ENCODE peak calls at places on chromosomes 16 and 17, in four cellular contexts. C is K562, Q is SK-N-SH, I is HepG2. U is an unnamed sample.

GRCh38 chr16:88810166-88810867 is 1.4 kb downstream of the APRT start:
- DNase-seq in I (no peak), C (peak; percentile 75), Q (no peak), U (no peak)

GRCh38 chr17:50475362-50475761 is 3.3 kb upstream of the RSAD1 start:
- DNase-seq in I (no peak), C (no peak), Q (no peak), U (no peak)

GRCh38 chr17:7285679-7286078 is 4.2 kb downstream of the SLC2A4 start:
- DNase-seq in Q (no peak), C (no peak), I (no peak), U (no peak)

GRCh38 chr17:71790791-71791190 is 330.0 kb upstream of the SOX9 start:
- DNase-seq in I (no peak), Q (no peak), C (no peak), U (no peak)

GRCh38 chr16:56262148-56262878 is 71.0 kb downstream of the GNAO1 start:
- DNase-seq in Q (no peak), C (peak; percentile 87), I (no peak), U (no peak)

GRCh38 chr16:2856686-2857450 is 1.1 kb downstream of the PRSS22 start:
- DNase-seq in Q (no peak), C (no peak), I (no peak), U (no peak)

GRCh38 chr17:1036171-1036844 is 39.4 kb downstream of the TIMM22 start:
- DNase-seq in I (no peak), C (no peak), Q (no peak), U (no peak)

GRCh38 chr17:1714488-1714979 is 4.4 kb upstream of the TLCD2 start:
- DNase-seq in C (peak; percentile 94), I (peak; percentile 97), Q (peak; percentile 63), U (no peak)

GRCh38 chr17:5509482-5509881 is 23.1 kb downstream of the MIS12 start:
- DNase-seq in C (no peak), I (no peak), Q (no peak), U (no peak)

GRCh38 chr17:18248300-18248731 is 10.2 kb downstream of the FLII start:
- DNase-seq in C (peak; percentile 79), I (peak; percentile 56), Q (peak; percentile 90), U (no peak)

GRCh38 chr17:39213852-39214251 is 11.9 kb downstream of the STAC2 start:
- DNase-seq in I (no peak), C (no peak), Q (no peak), U (no peak)

GRCh38 chr17:52827526-52827925 is 669.0 kb upstream of the CA10 start:
- DNase-seq in Q (no peak), I (peak; percentile 70), C (no peak), U (no peak)

GRCh38 chr17:57363580-57363979 is 107.3 kb downstream of the MSI2 start:
- DNase-seq in I (no peak), C (no peak), Q (no peak), U (no peak)

GRCh38 chr17:34135841-34136240 is 119.2 kb upstream of the CCL2 start:
- DNase-seq in Q (no peak), C (no peak), I (no peak), U (no peak)

GRCh38 chr16:5639531-5639930 is 541.9 kb upstream of the EEF2KMT start:
- DNase-seq in Q (no peak), C (no peak), I (no peak), U (no peak)

GRCh38 chr17:45575126-45575885 is 84.8 kb upstream of the PLEKHM1 start:
- DNase-seq in I (no peak), Q (no peak), C (no peak), U (peak; percentile 73)

GRCh38 chr17:1720856-1721386 is 3.6 kb upstream of the WDR81 start:
- DNase-seq in Q (no peak), C (peak; percentile 69), I (peak; percentile 51), U (no peak)

GRCh38 chr17:19621697-19622096 is 26.9 kb upstream of the ALDH3A2 start:
- DNase-seq in I (no peak), C (no peak), Q (no peak), U (no peak)

GRCh38 chr17:57234252-57235092 is 21.9 kb upstream of the MSI2 start:
- DNase-seq in I (no peak), Q (no peak), C (no peak), U (no peak)

GRCh38 chr17:63117431-63117830 is 151.4 kb downstream of the TANC2 start:
- DNase-seq in I (no peak), C (no peak), Q (peak; percentile 51), U (no peak)
- TF ChIP-seq REST in I (no peak), C (no peak), Q (no peak), U (no peak)

GRCh38 chr16:85638695-85639409 is 25.7 kb downstream of the GSE1 start:
- DNase-seq in Q (no peak), C (no peak), I (no peak), U (no peak)
- TF ChIP-seq MXI1 in Q (no peak), C (no peak), I (no peak), U (no peak)

GRCh38 chr16:10151718-10152117 is 30.5 kb downstream of the GRIN2A start:
- DNase-seq in I (no peak), C (no peak), Q (no peak), U (no peak)

GRCh38 chr16:10156111-10156510 is 26.1 kb downstream of the GRIN2A start:
- DNase-seq in C (no peak), I (no peak), Q (no peak), U (no peak)

GRCh38 chr16:10150906-10151305 is 31.3 kb downstream of the GRIN2A start:
- DNase-seq in C (no peak), I (no peak), Q (no peak), U (no peak)

DNA sequence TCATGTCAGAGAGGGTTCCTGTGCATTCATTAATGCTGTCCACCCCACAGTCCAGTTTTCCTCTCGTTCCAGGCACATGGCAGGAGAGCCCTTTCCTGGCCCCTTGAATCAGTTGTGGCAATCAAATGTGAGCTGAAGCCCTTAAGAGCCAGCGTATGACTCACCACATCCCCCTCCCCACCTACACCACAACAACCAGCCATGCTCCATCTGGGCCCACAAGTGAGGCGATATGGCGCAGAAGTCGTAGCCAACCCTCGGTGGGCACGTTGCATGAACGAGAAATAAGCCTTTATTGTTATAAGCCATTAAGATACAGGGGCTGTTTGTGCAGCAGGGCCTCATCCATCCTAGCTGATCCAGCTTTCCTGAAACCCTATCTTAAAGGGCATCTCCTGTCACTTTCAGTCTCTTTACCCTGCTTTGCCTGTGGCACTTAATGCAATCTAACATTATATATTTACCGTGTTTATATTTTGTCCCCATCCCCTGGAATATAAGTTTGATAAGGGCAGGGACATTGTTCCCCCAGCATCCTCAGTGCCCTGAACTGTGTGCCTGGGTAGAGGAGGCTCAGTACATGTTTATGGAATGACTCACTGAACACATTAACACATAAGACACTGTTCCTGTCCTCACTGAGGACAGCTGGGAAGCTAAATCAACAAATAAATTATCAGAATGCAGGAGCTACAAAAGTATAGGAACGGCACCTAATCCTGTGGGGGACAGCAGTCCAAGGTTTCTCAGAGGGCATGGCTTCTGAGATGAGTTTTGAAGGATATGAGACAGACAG is 28.0 kb downstream of the GRIN2A start:
- DNase-seq in C (no peak), I (no peak), Q (no peak), U (no peak)
- TF ChIP-seq REST in C (no peak), I (no peak), Q (no peak), U (no peak)

DNA sequence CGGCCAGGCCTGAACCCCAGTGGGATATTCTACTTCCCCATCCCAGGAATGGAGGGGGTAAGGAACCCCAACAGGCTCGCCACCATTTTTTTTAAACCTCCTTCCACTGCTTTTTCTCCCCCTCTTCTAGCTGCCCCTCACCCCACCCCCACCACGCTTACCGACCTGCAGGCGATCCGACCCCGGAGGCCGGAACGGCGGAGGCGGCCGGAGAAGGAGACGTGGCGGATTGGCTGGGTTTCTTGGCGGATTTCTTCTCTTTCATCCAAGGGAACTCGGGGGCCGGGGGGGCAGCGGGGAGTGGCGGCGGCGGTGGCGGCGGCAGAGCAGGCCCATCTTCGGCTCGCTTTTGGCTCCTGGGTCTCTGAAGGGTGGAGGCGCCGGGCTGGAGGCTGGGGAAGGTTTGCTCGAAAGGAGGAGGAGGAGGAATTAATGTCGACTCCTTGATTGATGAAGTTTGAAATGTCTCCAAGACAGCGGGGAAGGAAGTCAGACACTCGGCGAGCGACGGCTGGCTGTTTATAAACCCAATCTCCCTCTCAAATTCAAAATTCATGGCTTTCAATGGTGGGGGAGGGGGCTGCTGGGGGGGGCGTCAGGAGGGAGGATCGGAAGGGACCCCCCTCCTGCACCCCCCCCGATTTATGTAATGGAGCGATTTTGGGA is 420 bp downstream of the HOXB2 start:
- DNase-seq in Q (no peak), I (no peak), C (peak; percentile 79), U (no peak)
- TF ChIP-seq MXI1 in Q (no peak), I (no peak), C (no peak), U (no peak)

DNA sequence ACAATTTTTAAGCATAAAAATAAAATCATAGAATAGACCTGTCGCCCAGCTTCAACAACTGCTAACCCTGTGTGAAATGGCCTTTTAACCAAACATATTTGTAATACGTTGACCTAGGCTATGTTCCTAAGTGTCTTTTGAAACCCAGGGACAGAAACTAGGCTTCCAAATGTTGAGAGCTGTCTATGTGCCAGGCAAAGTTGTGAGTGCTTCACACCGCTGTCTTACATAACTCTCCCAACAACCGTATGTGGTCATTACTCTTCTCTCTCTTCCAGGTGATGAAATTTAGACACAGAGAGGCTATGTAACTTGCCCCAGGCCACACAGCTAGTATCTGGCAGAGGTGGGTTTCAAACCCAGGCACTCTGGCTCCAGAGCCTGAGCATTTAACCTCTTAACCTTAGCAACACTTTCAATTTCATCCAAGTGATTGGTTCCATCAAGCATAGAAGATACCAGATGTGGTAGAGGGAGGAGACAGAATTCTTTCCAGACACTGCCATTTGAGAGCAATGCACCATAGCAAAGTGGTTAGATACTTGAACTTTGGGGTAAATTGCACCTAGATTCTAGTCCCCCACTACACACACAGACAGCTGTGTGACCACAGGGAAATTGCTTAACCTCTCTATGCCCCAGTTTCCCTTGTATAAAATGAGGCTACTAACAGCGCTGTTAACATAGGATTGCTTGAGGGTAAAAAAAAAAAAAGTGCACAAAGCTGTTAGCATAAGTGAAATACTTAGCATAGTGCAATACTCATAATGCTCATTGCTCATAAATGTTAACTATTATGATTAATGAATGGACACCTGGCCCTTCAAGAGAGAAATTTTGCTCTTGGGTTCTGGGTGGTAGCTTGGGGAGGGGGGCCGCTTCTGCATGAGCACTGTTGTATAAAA is 160.6 kb downstream of the IRX3 start:
- DNase-seq in I (no peak), C (no peak), Q (no peak), U (no peak)
- TF ChIP-seq REST in I (no peak), C (no peak), Q (no peak), U (no peak)

GRCh38 chr16:4370570-4371480 is 823 bp upstream of the VASN start:
- DNase-seq in I (peak; percentile 73), Q (no peak), C (peak; percentile 91), U (no peak)
- TF ChIP-seq MXI1 in I (no peak), Q (no peak), C (no peak), U (no peak)

DNA sequence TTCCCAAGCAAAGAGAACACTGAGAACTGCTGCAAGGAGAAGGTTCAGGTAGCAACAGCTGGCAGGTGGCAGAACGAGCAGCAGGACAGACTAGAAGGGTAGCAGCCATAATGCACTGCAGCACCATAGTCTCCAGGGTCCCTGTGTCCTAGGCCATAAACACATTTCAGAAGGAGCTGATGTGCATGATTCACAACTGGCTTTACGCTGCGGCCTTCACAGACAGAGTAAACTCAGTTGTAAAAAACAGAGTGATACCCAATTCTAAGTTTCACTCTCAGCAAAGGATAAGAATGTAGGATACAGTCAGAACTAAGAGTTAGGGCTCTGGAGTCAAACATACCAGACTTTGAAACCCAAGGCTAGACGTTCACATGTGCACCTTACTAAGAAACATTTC is 24.4 kb downstream of the ARHGAP17 start:
- DNase-seq in I (no peak), Q (no peak), C (no peak), U (no peak)
- TF ChIP-seq REST in I (no peak), Q (no peak), C (no peak), U (no peak)

U was measured in GM12878.